ENCODE peak calls at places on chromosomes 11 and 22, in four cellular contexts. O is K562, R is H1, C is GM12878. M is an unnamed sample.

GRCh38 chr11:95641506-95641905 is 148.1 kb downstream of the FAM76B start:
- DNase-seq in O (no peak), R (no peak), C (peak; percentile 60), M (no peak)

GRCh38 chr11:77144196-77144853 is 16.3 kb downstream of the MYO7A start:
- DNase-seq in O (no peak), R (no peak), C (no peak), M (no peak)

GRCh38 chr11:7573558-7574296 is 59.9 kb downstream of the PPFIBP2 start:
- DNase-seq in O (no peak), R (no peak), C (no peak), M (no peak)

GRCh38 chr22:46058591-46059519 is 81.9 kb upstream of the WNT7B start:
- DNase-seq in O (no peak), R (no peak), C (no peak), M (no peak)

GRCh38 chr11:5722622-5723021 is 13.6 kb upstream of the OR56B1 start:
- DNase-seq in O (no peak), R (no peak), C (no peak), M (no peak)

GRCh38 chr22:26671317-26672059 is 14.1 kb downstream of the MIAT start:
- DNase-seq in O (no peak), R (no peak), C (peak; percentile 73), M (no peak)

GRCh38 chr22:19942071-19942885 is 660 bp upstream of the TXNRD2 start:
- DNase-seq in O (peak; percentile 84), R (no peak), C (no peak), M (no peak)

GRCh38 chr11:112285918-112286317 is 25.3 kb upstream of the PLET1 start:
- DNase-seq in O (peak; percentile 81), R (no peak), C (no peak), M (no peak)

GRCh38 chr22:41800348-41801146 is at the start of gene CCDC134:
- DNase-seq in O (peak; percentile 87), R (peak; percentile 93), C (peak; percentile 70), M (peak; percentile 41)

GRCh38 chr22:33922268-33922667 is 2.0 kb upstream of the LARGE1 start:
- DNase-seq in O (no peak), R (no peak), C (no peak), M (no peak)

GRCh38 chr11:116693206-116694016 is 79.4 kb downstream of the BUD13 start:
- DNase-seq in O (no peak), R (peak; percentile 37), C (no peak), M (no peak)

GRCh38 chr11:16347928-16348685 is 8.2 kb downstream of the SOX6 start:
- DNase-seq in O (no peak), R (no peak), C (no peak), M (no peak)

GRCh38 chr11:10846664-10847063 is 11.2 kb downstream of the ZBED5 start:
- DNase-seq in O (no peak), R (no peak), C (no peak), M (no peak)

GRCh38 chr11:57426754-57427691 is at the start of gene SLC43A3:
- DNase-seq in O (peak; percentile 90), R (peak; percentile 83), C (peak; percentile 41), M (no peak)

GRCh38 chr22:30695871-30696655 is 1.4 kb downstream of the OSBP2 start:
- DNase-seq in O (no peak), R (no peak), C (no peak), M (no peak)

GRCh38 chr22:39428597-39429071 is 28.2 kb upstream of the MGAT3 start:
- DNase-seq in O (peak; percentile 18), R (peak; percentile 85), C (no peak), M (no peak)

GRCh38 chr22:31036671-31037550 is 44.2 kb upstream of the SMTN start:
- DNase-seq in O (no peak), R (no peak), C (no peak), M (no peak)

GRCh38 chr11:113877673-113878060 is 2.3 kb upstream of the USP28 start:
- DNase-seq in O (no peak), R (no peak), C (no peak), M (no peak)

GRCh38 chr11:772429-773390 is 4.6 kb downstream of the GATD1 start:
- DNase-seq in O (no peak), R (no peak), C (no peak), M (no peak)

GRCh38 chr11:76768091-76769047 is 14.8 kb upstream of the TSKU start:
- DNase-seq in O (no peak), R (no peak), C (no peak), M (no peak)

GRCh38 chr11:106329273-106330018 is 252.0 kb downstream of the AASDHPPT start:
- DNase-seq in O (no peak), R (no peak), C (no peak), M (no peak)

GRCh38 chr22:34036936-34037335 is 116.7 kb upstream of the LARGE1 start:
- DNase-seq in O (no peak), R (no peak), C (no peak), M (no peak)

GRCh38 chr22:19042285-19043110 is 79.7 kb downstream of the DGCR2 start:
- DNase-seq in O (no peak), R (no peak), C (no peak), M (no peak)

GRCh38 chr11:108697872-108698473 is 33.1 kb downstream of the DDX10 start:
- DNase-seq in O (peak; percentile 69), R (no peak), C (peak; percentile 49), M (peak; percentile 51)

GRCh38 chr11:13033760-13034533 is 24.8 kb downstream of the RASSF10 start:
- DNase-seq in O (no peak), R (no peak), C (no peak), M (no peak)

GRCh38 chr11:77287615-77288273 is 13.7 kb downstream of the GDPD4 start:
- DNase-seq in O (no peak), R (no peak), C (no peak), M (no peak)

GRCh38 chr22:29096736-29097669 is 24.2 kb downstream of the KREMEN1 start:
- DNase-seq in O (peak; percentile 77), R (no peak), C (no peak), M (no peak)

GRCh38 chr22:40654522-40655167 is 18.1 kb upstream of the MRTFA start:
- DNase-seq in O (peak; percentile 54), R (no peak), C (no peak), M (no peak)
- TF ChIP-seq EGR1 in O (no peak), R (no peak), C (no peak), M (no peak)

GRCh38 chr22:25420925-25421904 is 143.3 kb upstream of the GRK3 start:
- DNase-seq in O (no peak), R (peak; percentile 70), C (no peak), M (no peak)
- TF ChIP-seq EZH2 in O (no peak), R (peak; percentile 79), C (no peak), M (no peak)

DNA sequence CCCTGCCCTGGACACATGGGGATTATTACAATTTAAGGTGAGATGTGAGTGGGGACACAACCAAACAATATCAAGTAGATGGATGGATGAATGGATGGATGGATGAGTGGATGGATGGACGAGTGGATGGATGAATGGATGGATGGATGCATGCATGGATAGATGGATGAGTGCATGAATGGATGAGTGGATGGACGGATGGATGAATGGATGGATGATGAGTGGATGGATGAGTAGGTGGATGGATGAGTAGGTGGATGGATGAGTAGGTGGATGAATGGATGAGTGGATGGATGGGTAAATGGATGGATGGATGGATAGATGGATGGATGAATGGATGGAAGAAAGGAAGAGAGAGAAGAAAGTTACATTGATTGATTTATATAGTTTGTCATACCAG is 859 bp downstream of the LINC01488 start:
- DNase-seq in O (no peak), R (no peak), C (no peak), M (no peak)
- H3K4me1 ChIP-seq in O (peaks cover 34% of the 10 kb centered on the region), R (peaks cover 15% of the 10 kb centered on the region), C (no peaks in the 10 kb centered on the region), M (no peaks in the 10 kb centered on the region)

DNA sequence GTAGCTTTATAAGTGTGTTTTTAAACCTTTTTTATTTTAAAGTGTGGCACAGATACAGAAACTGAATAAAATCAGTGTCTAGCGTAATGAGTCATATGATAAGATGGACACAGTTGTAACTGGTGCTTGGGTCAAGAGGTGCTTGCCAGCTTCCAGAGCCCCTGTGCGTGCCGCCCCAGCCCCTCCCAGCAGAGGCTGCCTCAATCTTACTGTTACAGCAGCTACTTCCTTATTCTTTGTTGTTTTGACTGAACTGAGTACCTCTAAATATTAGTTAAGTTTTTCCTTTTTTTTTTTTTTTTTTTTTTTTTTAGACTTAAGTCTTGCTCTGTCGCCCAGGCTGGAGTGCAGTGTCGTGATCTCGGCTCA is 8.7 kb downstream of the ZBED4 start:
- DNase-seq in O (no peak), R (no peak), C (no peak), M (no peak)
- TF ChIP-seq EGR1 in O (no peak), R (no peak), C (no peak), M (no peak)

GRCh38 chr22:43385770-43386641 is 25.8 kb upstream of the MPPED1 start:
- DNase-seq in O (peak; percentile 75), R (peak; percentile 90), C (no peak), M (peak; percentile 32)
- TF ChIP-seq EZH2 in O (no peak), R (no peak), C (no peak), M (no peak)